ENCODE peak calls at places on chromosomes 12 and 14, in seven cellular contexts. J is lower leg skin, E is adrenal gland, Y is GM12892, M is IMR-90, N is Peyer's patch, X is thyroid gland. Z is an unnamed sample.

GRCh38 chr12:102879144-102879763 is 37.8 kb downstream of the PAH start:
- DNase-seq in J (no peak), E (peak), Y (no peak), M (peak), N (no peak), X (peak), Z (peak)

GRCh38 chr14:104724407-104724980 is 465 bp downstream of the ADSS1 start:
- DNase-seq in J (no peak), E (peak), Y (no peak), M (no peak), N (peak), X (peak), Z (no peak)

GRCh38 chr14:54175298-54175942 is 218.8 kb upstream of the BMP4 start:
- DNase-seq in J (no peak), E (peak), Y (peak), M (peak), N (peak), X (peak), Z (peak)

GRCh38 chr14:103854822-103855733 is 7.7 kb upstream of the PPP1R13B start:
- DNase-seq in J (no peak), E (no peak), Y (no peak), M (no peak), N (no peak), X (peak), Z (no peak)

GRCh38 chr12:67137256-67137655 is 131.9 kb upstream of the CAND1 start:
- DNase-seq in J (no peak), E (no peak), Y (no peak), M (no peak), N (no peak), X (no peak), Z (no peak)

GRCh38 chr12:49945394-49946080 is 5.0 kb upstream of the AQP2 start:
- DNase-seq in J (peak), E (peak), Y (peak), M (peak), N (peak), X (peak), Z (peak)

GRCh38 chr12:24561411-24561871 is 387.5 kb downstream of the BCAT1 start:
- DNase-seq in J (no peak), E (no peak), Y (no peak), M (peak), N (no peak), X (no peak), Z (no peak)

GRCh38 chr12:111314949-111315539 is 53.9 kb downstream of the PHETA1 start:
- DNase-seq in J (no peak), E (no peak), Y (no peak), M (no peak), N (no peak), X (no peak), Z (peak)

GRCh38 chr14:22978873-22979671 is 3.3 kb downstream of the AJUBA start:
- DNase-seq in J (peak), E (no peak), Y (no peak), M (no peak), N (no peak), X (no peak), Z (no peak)

GRCh38 chr12:115383668-115384067 is 699.7 kb upstream of the TBX3 start:
- DNase-seq in J (no peak), E (peak), Y (no peak), M (peak), N (no peak), X (peak), Z (peak)

GRCh38 chr12:57630891-57631433 is 2.0 kb downstream of the B4GALNT1 start:
- DNase-seq in J (peak), E (no peak), Y (no peak), M (no peak), N (no peak), X (no peak), Z (no peak)

GRCh38 chr12:57631566-57632368 is 1.2 kb downstream of the B4GALNT1 start:
- DNase-seq in J (peak), E (no peak), Y (peak), M (no peak), N (no peak), X (no peak), Z (no peak)

GRCh38 chr12:57629897-57630471 is 3.0 kb downstream of the B4GALNT1 start:
- DNase-seq in J (peak), E (no peak), Y (no peak), M (no peak), N (no peak), X (no peak), Z (peak)

GRCh38 chr12:57632898-57633825 is at the start of gene B4GALNT1:
- DNase-seq in J (peak), E (peak), Y (peak), M (peak), N (peak), X (peak), Z (peak)

GRCh38 chr12:57632369-57632897 is 568 bp downstream of the B4GALNT1 start:
- DNase-seq in J (peak), E (no peak), Y (peak), M (no peak), N (no peak), X (no peak), Z (no peak)
- TF ChIP-seq POLR2A in J (no peak), E (no peak), Y (no peak), M (no peak), N (no peak), X (no peak), Z (peak)

GRCh38 chr12:93441111-93441616 is 583 bp downstream of the UBE2N start:
- DNase-seq in J (peak), E (peak), Y (no peak), M (peak), N (peak), X (peak), Z (no peak)

GRCh38 chr12:93443576-93443975 is 1.8 kb upstream of the UBE2N start:
- DNase-seq in J (no peak), E (no peak), Y (no peak), M (no peak), N (no peak), X (no peak), Z (no peak)

GRCh38 chr12:93442411-93443340 is 929 bp upstream of the UBE2N start:
- DNase-seq in J (no peak), E (no peak), Y (no peak), M (peak), N (no peak), X (no peak), Z (no peak)

GRCh38 chr12:93440043-93440835 is 1.5 kb downstream of the UBE2N start:
- DNase-seq in J (no peak), E (no peak), Y (no peak), M (peak), N (no peak), X (no peak), Z (no peak)

DNA sequence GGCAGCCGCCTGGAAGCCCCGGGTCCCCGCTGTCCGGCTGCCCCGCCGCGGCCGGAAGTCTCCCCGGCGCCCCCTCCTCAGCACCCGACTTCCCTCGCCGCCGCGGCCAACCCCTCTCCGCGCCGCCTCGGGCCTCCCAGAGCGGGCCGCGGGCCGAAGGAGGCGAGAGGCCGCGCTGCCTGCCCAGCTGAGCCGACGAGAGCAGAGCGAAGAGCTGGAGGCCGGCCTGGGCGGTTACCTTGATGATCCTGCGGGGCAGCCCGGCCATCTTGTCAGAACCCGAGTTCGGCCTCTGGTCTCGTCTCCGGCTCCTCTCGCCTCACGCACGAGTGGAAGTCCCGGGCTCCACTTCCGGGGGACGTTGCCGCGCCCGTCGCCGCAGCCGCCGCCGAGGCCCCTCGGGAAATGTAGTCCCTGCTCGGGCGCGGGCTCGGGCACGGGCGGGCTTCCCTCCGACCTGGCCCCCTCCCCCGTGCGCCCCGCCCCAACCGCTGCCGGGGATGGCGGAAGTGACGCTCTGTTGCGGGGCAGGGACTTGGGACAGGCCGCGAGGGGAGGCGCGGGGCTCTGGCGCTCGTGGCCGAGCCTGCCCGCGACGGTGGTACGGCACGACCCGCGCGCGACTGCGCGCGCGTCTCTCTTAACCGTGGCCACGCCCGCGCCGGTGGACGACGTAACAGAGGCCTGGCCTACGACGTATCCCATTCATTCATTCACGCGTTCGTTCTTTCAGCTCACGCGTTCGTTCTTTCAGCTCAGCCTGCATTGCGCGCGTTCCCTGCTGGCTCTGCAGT is at the start of gene UBE2N:
- DNase-seq in J (peak), E (peak), Y (peak), M (peak), N (peak), X (peak), Z (peak)
- TF ChIP-seq POLR2A in J (no peak), E (peak), Y (peak), M (peak), N (peak), X (peak), Z (peak)

GRCh38 chr12:38316391-38317129 is at the start of gene ALG10B:
- DNase-seq in J (peak), E (peak), Y (peak), M (peak), N (peak), X (peak), Z (peak)
- TF ChIP-seq POLR2A in J (no peak), E (no peak), Y (peak), M (peak), N (no peak), X (no peak), Z (peak)

GRCh38 chr12:28771961-28772360 is 377.1 kb upstream of the FAR2 start:
- DNase-seq in J (no peak), E (no peak), Y (no peak), M (no peak), N (no peak), X (no peak), Z (no peak)

GRCh38 chr12:28767836-28768348 is 381.2 kb upstream of the FAR2 start:
- DNase-seq in J (no peak), E (no peak), Y (no peak), M (peak), N (no peak), X (no peak), Z (no peak)

GRCh38 chr12:28766398-28766797 is 382.7 kb upstream of the FAR2 start:
- DNase-seq in J (no peak), E (no peak), Y (no peak), M (no peak), N (no peak), X (no peak), Z (no peak)

GRCh38 chr12:28775556-28775955 is 373.5 kb upstream of the FAR2 start:
- DNase-seq in J (no peak), E (no peak), Y (no peak), M (no peak), N (no peak), X (no peak), Z (no peak)

GRCh38 chr12:28770329-28770728 is 378.7 kb upstream of the FAR2 start:
- DNase-seq in J (no peak), E (no peak), Y (no peak), M (no peak), N (peak), X (no peak), Z (no peak)
- TF ChIP-seq POLR2A in J (no peak), E (no peak), Y (no peak), M (no peak), N (no peak), X (no peak), Z (no peak)

DNA sequence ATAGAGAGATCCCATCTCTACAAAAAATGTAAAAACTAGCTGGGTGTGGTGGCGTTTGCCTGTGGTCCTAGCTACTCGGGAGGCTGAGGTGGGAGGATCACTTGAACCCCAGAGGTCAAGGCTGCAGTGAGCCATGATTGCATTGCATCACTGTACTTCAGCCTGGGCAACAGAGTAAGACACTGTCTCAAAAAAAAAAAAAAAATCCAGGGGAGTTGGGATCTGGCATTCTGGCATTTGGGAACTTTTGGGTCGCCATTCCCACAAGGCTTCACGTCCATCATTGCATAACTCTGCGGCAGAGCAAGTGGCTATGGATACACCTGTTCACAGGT is 34.7 kb upstream of the FAM181A start:
- DNase-seq in J (no peak), E (no peak), Y (no peak), M (no peak), N (no peak), X (no peak), Z (no peak)
- TF ChIP-seq POLR2A in J (no peak), E (no peak), Y (no peak), M (no peak), N (no peak), X (no peak), Z (no peak)

GRCh38 chr12:132565365-132565764 is 45.0 kb downstream of the LRCOL1 start:
- DNase-seq in J (no peak), E (no peak), Y (no peak), M (no peak), N (no peak), X (no peak), Z (no peak)
- TF ChIP-seq POLR2A in J (no peak), E (no peak), Y (no peak), M (no peak), N (no peak), X (no peak), Z (no peak)

GRCh38 chr12:124994435-124994975 is 1.1 kb downstream of the BRI3BP start:
- DNase-seq in J (no peak), E (no peak), Y (no peak), M (no peak), N (peak), X (no peak), Z (no peak)
- TF ChIP-seq POLR2A in J (no peak), E (no peak), Y (no peak), M (no peak), N (no peak), X (no peak), Z (no peak)

DNA sequence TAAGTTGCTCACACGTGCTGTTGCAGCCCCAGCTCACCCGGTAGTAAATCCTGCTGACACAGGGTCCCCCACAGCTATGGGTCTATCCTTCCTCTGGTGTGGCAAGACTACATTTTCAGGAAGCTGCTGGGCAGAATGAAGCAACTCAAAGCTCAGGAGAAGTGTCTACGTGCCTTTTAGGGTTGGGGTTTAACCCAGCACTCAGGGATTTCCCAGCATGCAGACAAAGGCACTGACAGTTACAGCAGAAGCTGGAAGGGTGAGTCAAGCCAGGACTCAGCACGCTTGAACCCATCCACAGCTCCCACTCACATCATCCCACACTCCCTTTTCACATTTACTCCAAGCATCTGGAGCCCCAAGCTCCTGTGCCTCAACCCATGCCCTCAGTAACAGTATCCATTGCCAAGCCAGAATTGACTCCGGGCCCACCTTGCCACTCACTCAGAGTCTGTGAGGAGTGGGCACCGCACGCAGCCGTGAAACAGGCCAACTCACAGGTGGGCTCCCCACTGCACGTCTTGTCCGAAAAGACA is 59.7 kb downstream of the ZFP36L1 start:
- DNase-seq in J (no peak), E (peak), Y (peak), M (no peak), N (no peak), X (no peak), Z (no peak)
- TF ChIP-seq POLR2A in J (no peak), E (no peak), Y (no peak), M (no peak), N (no peak), X (no peak), Z (no peak)

GRCh38 chr12:133038310-133038709 is 1.0 kb downstream of the ZNF84 start:
- DNase-seq in J (no peak), E (no peak), Y (no peak), M (no peak), N (no peak), X (no peak), Z (no peak)

DNA sequence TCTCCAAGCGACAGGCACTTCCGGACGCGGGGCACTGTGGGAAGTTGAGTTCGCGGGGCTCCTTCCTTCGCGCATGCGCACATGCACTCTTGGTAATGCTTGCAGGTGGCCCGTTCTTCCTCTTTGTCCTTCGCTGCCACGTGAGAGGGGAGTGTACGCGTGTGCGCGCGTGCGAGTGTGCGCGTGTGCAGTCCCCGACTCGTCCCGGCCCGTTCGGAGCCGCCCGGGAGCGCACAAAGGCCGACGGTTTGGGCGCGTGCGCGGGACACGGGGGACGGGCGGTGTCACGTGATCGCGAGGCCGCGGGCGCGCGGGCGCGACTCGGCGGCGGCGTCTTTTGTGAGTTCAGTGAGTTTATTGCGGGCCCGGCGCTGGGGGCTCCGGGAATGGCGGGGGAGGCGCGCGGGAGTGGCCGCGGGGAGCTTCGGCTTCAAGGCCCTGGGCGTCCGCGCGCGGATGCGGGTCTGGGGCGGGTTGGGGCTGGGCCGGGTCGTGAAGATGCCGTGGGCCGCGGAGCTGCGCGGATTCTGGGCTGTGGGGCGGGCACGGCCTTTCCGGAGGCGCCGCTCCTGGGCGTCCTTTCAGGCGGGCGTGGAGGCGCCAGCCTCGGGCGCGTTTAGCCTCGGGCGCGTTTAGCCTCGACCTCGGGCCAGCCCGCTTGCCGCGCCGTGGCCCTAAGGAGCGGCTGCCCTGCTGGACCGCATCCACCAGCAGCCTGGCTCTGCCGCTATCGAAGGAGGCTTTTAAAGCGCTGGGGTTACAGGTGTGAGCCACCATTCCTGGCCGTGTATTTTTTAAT is at the start of gene ZNF84:
- DNase-seq in J (peak), E (peak), Y (peak), M (peak), N (peak), X (peak), Z (peak)
- TF ChIP-seq POLR2A in J (no peak), E (peak), Y (peak), M (peak), N (peak), X (no peak), Z (peak)

DNA sequence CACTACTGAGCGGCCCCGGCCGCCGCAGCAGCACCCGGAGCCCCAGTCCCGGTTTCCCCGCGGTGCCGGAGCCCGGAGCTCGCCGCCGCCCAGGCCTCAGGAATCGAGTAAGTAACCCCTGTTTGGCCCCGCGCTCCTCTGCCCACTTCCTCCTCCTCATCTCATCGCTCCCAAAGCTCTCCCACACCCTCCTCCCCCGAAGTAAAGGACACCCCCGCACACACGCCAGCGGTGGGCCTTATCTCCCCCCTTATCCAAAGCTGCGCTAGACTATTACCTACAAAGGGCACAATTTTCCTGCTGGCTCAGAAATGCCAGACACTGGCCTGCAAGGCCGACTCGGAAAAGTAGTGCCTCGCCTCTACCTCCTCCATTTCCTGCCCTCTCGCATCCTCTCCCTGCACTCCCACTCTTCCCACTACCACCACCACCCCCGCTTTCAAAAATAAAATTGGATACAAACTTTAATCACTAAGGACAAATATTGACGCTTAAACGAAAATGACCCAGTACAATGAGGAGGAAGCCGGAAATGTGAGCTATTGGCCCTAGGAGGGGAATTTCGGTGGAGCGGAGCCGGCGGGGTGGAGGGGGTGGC is 581 bp upstream of the FOXG1 start:
- DNase-seq in J (no peak), E (no peak), Y (no peak), M (no peak), N (no peak), X (no peak), Z (no peak)
- TF ChIP-seq POLR2A in J (no peak), E (no peak), Y (no peak), M (no peak), N (no peak), X (no peak), Z (no peak)